ENCODE peak calls at places on chromosomes 4 and X, in eight cellular contexts. J is psoas muscle, Y is sigmoid colon, W is OCI-LY7, N is ovary, U is cardiac muscle cell, L is PC-3, T is H9. Q is an unnamed sample. For H3K4me1, the result is how much of the 10 kb centered on the place peaks cover.

GRCh38 chr4:159308571-159309340 is 205.9 kb downstream of the RAPGEF2 start:
- DNase-seq in U (no peak), J (no peak), L (peak), Y (no peak), N (no peak), T (no peak), W (no peak), Q (no peak)

GRCh38 chrX:44748014-44748413 is 95.8 kb upstream of the DUSP21 start:
- DNase-seq in U (no peak), L (peak), Y (no peak), W (no peak), N (no peak), J (no peak), T (no peak), Q (no peak)

GRCh38 chr4:173121044-173121685 is 47.4 kb upstream of the GALNT7 start:
- DNase-seq in W (peak), U (peak), Y (no peak), T (peak), J (peak), N (no peak), L (peak), Q (no peak)

GRCh38 chr4:4526401-4526800 is 15.4 kb downstream of the STX18 start:
- DNase-seq in Y (no peak), L (no peak), W (no peak), U (no peak), T (no peak), N (no peak), J (no peak), Q (no peak)

GRCh38 chrX:21658746-21659145 is 616 bp upstream of the KLHL34 start:
- DNase-seq in J (peak), L (no peak), W (no peak), U (no peak), T (no peak), N (no peak), Y (no peak), Q (no peak)

GRCh38 chr4:122205687-122206086 is 53.6 kb downstream of the BLTP1 start:
- DNase-seq in J (no peak), N (no peak), Y (no peak), L (no peak), T (no peak), W (peak), U (no peak), Q (no peak)

GRCh38 chr4:81687470-81687869 is 215.8 kb upstream of the RASGEF1B start:
- DNase-seq in J (no peak), T (no peak), N (no peak), W (no peak), L (no peak), U (no peak), Y (no peak), Q (no peak)

GRCh38 chr4:77818667-77819408 is at the start of gene CNOT6L:
- DNase-seq in Y (peak), U (peak), T (peak), W (peak), N (peak), J (peak), L (peak), Q (peak)

GRCh38 chrX:1164322-1165288 is 47.8 kb downstream of the CRLF2 start:
- DNase-seq in U (peak), J (peak), N (no peak), Y (peak), T (peak), L (no peak), W (peak), Q (no peak)

GRCh38 chr4:37892641-37893040 is 1.8 kb downstream of the TBC1D1 start:
- DNase-seq in L (no peak), T (no peak), W (peak), N (no peak), J (no peak), U (no peak), Y (no peak), Q (no peak)

GRCh38 chr4:37889849-37890500 is 909 bp upstream of the TBC1D1 start:
- DNase-seq in U (no peak), Y (peak), J (no peak), W (no peak), N (peak), T (peak), L (no peak), Q (no peak)

GRCh38 chr4:37893164-37893563 is 2.3 kb downstream of the TBC1D1 start:
- DNase-seq in L (no peak), U (no peak), Y (no peak), W (no peak), N (no peak), J (no peak), T (no peak), Q (no peak)

GRCh38 chr4:37891221-37892159 is 606 bp downstream of the TBC1D1 start:
- DNase-seq in W (peak), U (peak), N (peak), L (no peak), J (no peak), Y (peak), T (peak), Q (no peak)

GRCh38 chr4:37890501-37891220 is at the start of gene TBC1D1:
- DNase-seq in L (peak), N (peak), W (peak), U (peak), T (peak), Y (peak), J (peak), Q (peak)
- H3K4me1 ChIP-seq in L (under half), N (under half), W (under half), U (under half), T (under half), Y (under half), J (under half), Q (under half)

GRCh38 chrX:150503898-150504219 is 64.6 kb upstream of the MTM1 start:
- DNase-seq in U (no peak), J (no peak), L (peak), Y (no peak), W (no peak), N (no peak), T (no peak), Q (no peak)

GRCh38 chrX:150506020-150506419 is 62.4 kb upstream of the MTM1 start:
- DNase-seq in T (no peak), U (no peak), W (no peak), L (no peak), N (no peak), J (no peak), Y (no peak), Q (no peak)

GRCh38 chrX:150506486-150506885 is 61.9 kb upstream of the MTM1 start:
- DNase-seq in Y (no peak), U (no peak), J (no peak), L (no peak), W (no peak), T (peak), N (no peak), Q (no peak)

GRCh38 chrX:150502979-150503897 is 65.2 kb upstream of the MTM1 start:
- DNase-seq in N (no peak), T (no peak), U (no peak), W (no peak), L (no peak), J (no peak), Y (no peak), Q (no peak)

DNA sequence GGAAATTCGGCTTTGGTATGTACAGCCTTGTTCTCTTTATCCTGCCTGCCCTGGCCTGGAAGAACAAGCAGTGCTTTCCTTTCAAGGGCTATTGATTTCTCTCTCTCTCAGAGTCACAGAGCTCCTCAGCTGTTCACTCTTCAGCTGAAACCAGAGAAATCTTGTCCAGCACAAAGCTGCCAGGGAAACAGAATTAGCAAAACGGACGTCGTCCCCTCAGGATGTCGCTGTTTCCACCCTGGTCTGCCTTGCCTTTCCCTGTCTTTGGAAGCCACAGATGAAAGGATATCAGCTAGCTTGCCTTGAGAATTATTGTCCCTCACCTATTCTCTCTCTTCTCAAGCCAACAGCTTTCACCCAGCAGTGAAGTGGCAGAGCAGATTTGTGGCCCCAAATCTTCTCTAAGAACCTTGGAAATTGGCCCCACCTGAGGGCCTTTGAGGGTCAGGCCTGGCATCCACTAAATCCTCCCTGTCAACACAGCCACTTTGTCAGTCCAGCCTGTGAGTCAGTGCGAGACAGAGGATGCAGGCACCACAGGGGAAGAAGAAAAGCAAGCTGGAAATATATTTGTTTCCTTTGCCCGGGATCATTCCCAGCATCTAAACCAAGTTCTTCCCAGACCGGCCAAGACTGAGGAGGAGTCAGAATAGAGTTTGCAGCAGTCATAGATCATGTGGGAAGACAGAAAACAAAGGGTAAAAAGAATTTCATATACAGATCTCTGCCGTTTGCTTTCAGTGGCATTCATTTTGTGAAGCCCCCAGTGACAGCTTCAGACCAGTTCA is 63.8 kb upstream of the MTM1 start:
- DNase-seq in W (no peak), T (no peak), J (no peak), Y (no peak), U (no peak), L (peak), N (no peak), Q (no peak)
- TF ChIP-seq CTCF in W (no peak), T (no peak), J (no peak), Y (no peak), U (no peak), L (no peak), N (no peak), Q (no peak)

DNA sequence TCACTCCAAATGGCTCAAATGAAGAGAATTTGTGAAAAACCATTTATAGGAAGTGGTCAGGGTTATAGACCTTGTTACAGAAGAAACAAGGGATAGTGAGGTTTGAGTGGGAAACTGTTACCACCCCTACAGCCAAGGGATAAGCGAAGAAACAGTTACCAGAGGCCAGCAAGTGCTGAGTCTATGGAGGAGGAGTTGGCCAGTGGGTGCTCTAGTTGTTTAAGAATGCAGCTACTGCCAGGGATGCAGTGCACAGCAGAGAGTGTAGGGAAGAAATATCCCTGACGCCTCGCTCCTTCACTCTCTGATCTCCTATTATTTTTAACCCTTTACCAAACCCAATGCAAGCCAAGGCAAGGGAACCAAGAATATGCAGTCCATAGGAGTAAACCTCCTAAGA is 15.2 kb upstream of the SYTL4 start:
- DNase-seq in U (no peak), Y (no peak), T (no peak), N (peak), J (no peak), W (no peak), L (no peak), Q (no peak)
- H3K27ac ChIP-seq in U (no peak), Y (peak), T (no peak), N (peak), J (no peak), W (no peak), L (no peak), Q (no peak)

GRCh38 chr4:83237591-83237990 is 47.0 kb downstream of the COQ2 start:
- DNase-seq in L (no peak), T (no peak), J (no peak), N (no peak), W (peak), Y (no peak), U (no peak), Q (no peak)

GRCh38 chr4:83231620-83232056 is 53.0 kb downstream of the COQ2 start:
- DNase-seq in W (peak), T (no peak), U (no peak), Y (no peak), L (peak), N (no peak), J (no peak), Q (no peak)

GRCh38 chr4:83230928-83231327 is 53.7 kb downstream of the COQ2 start:
- DNase-seq in W (no peak), J (no peak), Y (no peak), U (no peak), L (no peak), T (no peak), N (no peak), Q (no peak)

GRCh38 chr4:83234902-83235644 is 49.5 kb downstream of the COQ2 start:
- DNase-seq in J (no peak), L (peak), T (no peak), N (no peak), Y (no peak), W (peak), U (no peak), Q (no peak)

DNA sequence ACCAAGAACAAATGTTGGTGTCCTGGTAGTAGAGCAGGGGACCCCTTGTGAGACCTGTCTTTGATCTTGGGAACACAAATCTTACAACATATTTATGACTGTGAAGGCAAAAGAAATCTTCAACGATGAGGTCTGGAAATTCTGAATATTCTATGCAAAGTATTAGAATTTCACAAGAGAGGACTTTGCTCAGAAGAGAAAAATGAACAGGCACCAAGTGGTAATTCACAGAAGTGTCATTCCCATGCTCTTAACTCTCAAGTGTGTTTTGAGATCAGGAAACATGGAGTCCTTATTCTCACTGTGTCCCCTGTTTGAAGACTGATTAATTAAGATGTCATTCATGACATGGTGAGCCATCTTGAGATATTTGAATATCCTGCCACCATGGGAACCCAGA is 52.5 kb downstream of the COQ2 start:
- DNase-seq in U (no peak), J (no peak), N (no peak), T (no peak), Y (no peak), W (no peak), L (no peak), Q (no peak)
- H3K4me1 ChIP-seq in U (under half), J (under half), N (under half), T (under half), Y (under half), W (under half), L (under half), Q (under half)

GRCh38 chr4:139582044-139582443 is 26.0 kb upstream of the SETD7 start:
- DNase-seq in J (no peak), N (no peak), T (no peak), U (no peak), W (no peak), L (peak), Y (no peak), Q (no peak)
- TF ChIP-seq CTCF in J (no peak), N (no peak), T (no peak), U (no peak), W (peak), L (peak), Y (no peak), Q (no peak)

DNA sequence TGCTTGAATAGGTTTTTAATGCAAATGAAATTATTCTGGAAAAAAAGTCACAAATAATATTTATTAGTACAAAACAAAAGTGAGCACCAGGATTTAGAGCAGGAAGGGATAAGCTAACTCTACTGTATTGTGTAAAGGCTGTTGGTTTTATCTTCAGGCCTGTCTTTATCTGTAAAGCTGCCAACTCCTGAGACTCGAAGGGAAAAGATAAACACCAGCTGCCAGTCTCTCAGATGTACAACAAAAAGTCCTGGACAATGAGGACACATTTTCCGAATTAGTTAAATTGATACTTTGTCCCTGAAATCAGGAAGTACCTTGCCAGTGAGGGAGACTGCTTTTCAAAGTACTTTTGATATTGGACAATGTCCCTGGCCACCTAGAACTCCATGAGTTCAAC is 8.8 kb downstream of the DDX60 start:
- DNase-seq in N (no peak), T (no peak), J (no peak), U (peak), L (no peak), Y (no peak), W (no peak), Q (no peak)
- H3K27ac ChIP-seq in N (peak), T (no peak), J (no peak), U (peak), L (no peak), Y (no peak), W (no peak), Q (no peak)

DNA sequence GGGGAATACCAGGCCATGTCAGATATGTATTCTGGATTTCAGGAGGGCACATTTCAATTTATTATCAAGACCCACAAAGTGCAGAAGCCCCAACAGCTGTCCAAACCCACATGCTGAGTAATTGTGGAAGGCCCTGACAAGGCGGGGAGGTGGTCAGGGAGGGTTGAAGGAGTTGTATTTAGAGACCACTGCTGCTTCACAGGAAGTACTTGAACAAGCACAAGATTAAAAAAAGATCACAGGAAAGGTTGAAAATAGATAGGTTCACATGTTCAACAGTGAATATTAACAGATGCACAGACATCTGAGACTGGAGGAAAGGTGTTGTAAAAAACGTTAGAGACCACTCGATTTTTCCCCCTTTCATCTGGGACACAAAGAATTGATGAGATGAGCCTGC is 17.9 kb downstream of the ATP8A1 start:
- DNase-seq in W (peak), J (no peak), U (no peak), Y (no peak), L (no peak), N (no peak), T (no peak), Q (no peak)
- H3K4me1 ChIP-seq in W (half or more), J (half or more), U (under half), Y (under half), L (under half), N (under half), T (under half), Q (under half)

GRCh38 chr4:3136454-3136853 is 62.0 kb downstream of the HTT start:
- DNase-seq in T (no peak), Y (no peak), J (no peak), N (no peak), L (peak), W (peak), U (no peak), Q (no peak)
- TF ChIP-seq CTCF in T (peak), Y (no peak), J (peak), N (no peak), L (peak), W (peak), U (peak), Q (peak)

Q was measured in right atrium auricular region.